ENCODE peak calls at places on chromosomes 12 and 14, in six cellular contexts. One of them, this sample, is unnamed.
A peak's percentile ranks its signal among the peaks of the same experiment; 100 is the strongest.

GRCh38 chr14:57486767-57487379 is 6.8 kb downstream of the CCDC198 start:
- DNase-seq in HCT116: peak; percentile 18
- DNase-seq in adrenal gland: peak; percentile 17
- DNase-seq in HepG2: peak; percentile 41
- DNase-seq in stomach: no peak
- DNase-seq in prostate gland: no peak
- DNase-seq in this sample: peak; percentile 10

GRCh38 chr14:49961270-49962222 is 68.7 kb downstream of the ARF6 start:
- DNase-seq in prostate gland: peak; percentile 56
- DNase-seq in HepG2: no peak
- DNase-seq in adrenal gland: no peak
- DNase-seq in stomach: no peak
- DNase-seq in HCT116: no peak
- DNase-seq in this sample: no peak

GRCh38 chr12:78156751-78157150 is 326.1 kb downstream of the NAV3 start:
- DNase-seq in adrenal gland: no peak
- DNase-seq in prostate gland: no peak
- DNase-seq in stomach: no peak
- DNase-seq in HepG2: no peak
- DNase-seq in HCT116: no peak
- DNase-seq in this sample: no peak

GRCh38 chr14:45238988-45239387 is 14.0 kb downstream of the MIS18BP1 start:
- DNase-seq in HCT116: no peak
- DNase-seq in HepG2: no peak
- DNase-seq in stomach: no peak
- DNase-seq in prostate gland: no peak
- DNase-seq in adrenal gland: no peak
- DNase-seq in this sample: no peak

GRCh38 chr12:26832817-26833691 is at the start of gene ITPR2:
- DNase-seq in adrenal gland: peak; percentile 97
- DNase-seq in prostate gland: peak; percentile 94
- DNase-seq in HCT116: peak; percentile 74
- DNase-seq in HepG2: peak; percentile 88
- DNase-seq in stomach: peak; percentile 96
- DNase-seq in this sample: peak; percentile 98

GRCh38 chr12:89529738-89530137 is 3.9 kb upstream of the POC1B start:
- DNase-seq in HCT116: no peak
- DNase-seq in adrenal gland: no peak
- DNase-seq in stomach: no peak
- DNase-seq in prostate gland: no peak
- DNase-seq in HepG2: peak; percentile 42
- DNase-seq in this sample: no peak

GRCh38 chr12:124423683-124424515 is 129.0 kb downstream of the RFLNA start:
- DNase-seq in stomach: no peak
- DNase-seq in prostate gland: no peak
- DNase-seq in adrenal gland: no peak
- DNase-seq in HCT116: no peak
- DNase-seq in HepG2: no peak
- DNase-seq in this sample: no peak

GRCh38 chr12:14873440-14874185 is 12.0 kb downstream of the MGP start:
- DNase-seq in HepG2: no peak
- DNase-seq in HCT116: no peak
- DNase-seq in adrenal gland: no peak
- DNase-seq in prostate gland: no peak
- DNase-seq in stomach: no peak
- DNase-seq in this sample: no peak

GRCh38 chr14:91252901-91253794 is 8.6 kb upstream of the GPR68 start:
- DNase-seq in prostate gland: peak; percentile 44
- DNase-seq in HCT116: no peak
- DNase-seq in HepG2: no peak
- DNase-seq in adrenal gland: peak; percentile 26
- DNase-seq in stomach: peak; percentile 54
- DNase-seq in this sample: peak; percentile 52

GRCh38 chr12:3090238-3091029 is 13.3 kb downstream of the TSPAN9 start:
- DNase-seq in prostate gland: no peak
- DNase-seq in HepG2: peak; percentile 29
- DNase-seq in HCT116: no peak
- DNase-seq in stomach: no peak
- DNase-seq in adrenal gland: no peak
- DNase-seq in this sample: no peak

GRCh38 chr12:68414988-68415387 is 82.8 kb upstream of the MDM1 start:
- DNase-seq in adrenal gland: no peak
- DNase-seq in HepG2: no peak
- DNase-seq in HCT116: no peak
- DNase-seq in stomach: no peak
- DNase-seq in prostate gland: no peak
- DNase-seq in this sample: no peak

GRCh38 chr12:5473076-5473475 is 41.2 kb downstream of the NTF3 start:
- DNase-seq in prostate gland: no peak
- DNase-seq in HepG2: no peak
- DNase-seq in HCT116: no peak
- DNase-seq in stomach: no peak
- DNase-seq in adrenal gland: no peak
- DNase-seq in this sample: no peak

GRCh38 chr12:55244309-55244708 is at the start of gene OR6C74:
- DNase-seq in HepG2: no peak
- DNase-seq in stomach: no peak
- DNase-seq in prostate gland: no peak
- DNase-seq in HCT116: no peak
- DNase-seq in adrenal gland: no peak
- DNase-seq in this sample: no peak

GRCh38 chr14:101075025-101075800 is 171.7 kb upstream of the RTL1 start:
- DNase-seq in adrenal gland: no peak
- DNase-seq in HepG2: no peak
- DNase-seq in stomach: peak; percentile 15
- DNase-seq in prostate gland: no peak
- DNase-seq in HCT116: no peak
- DNase-seq in this sample: no peak

GRCh38 chr12:13534645-13535398 is 338.3 kb downstream of the EMP1 start:
- DNase-seq in stomach: peak; percentile 79
- DNase-seq in HCT116: peak; percentile 51
- DNase-seq in HepG2: peak; percentile 39
- DNase-seq in prostate gland: peak; percentile 10
- DNase-seq in adrenal gland: peak; percentile 64
- DNase-seq in this sample: peak; percentile 64

GRCh38 chr14:99231850-99232401 is 40.1 kb downstream of the BCL11B start:
- DNase-seq in stomach: no peak
- DNase-seq in adrenal gland: no peak
- DNase-seq in HCT116: peak; percentile 15
- DNase-seq in prostate gland: no peak
- DNase-seq in HepG2: no peak
- DNase-seq in this sample: no peak

GRCh38 chr12:89179983-89180382 is 172.3 kb downstream of the DUSP6 start:
- DNase-seq in adrenal gland: peak; percentile 48
- DNase-seq in stomach: no peak
- DNase-seq in HCT116: no peak
- DNase-seq in HepG2: no peak
- DNase-seq in prostate gland: peak; percentile 82
- DNase-seq in this sample: peak; percentile 42

GRCh38 chr14:97248973-97249372 is 451.8 kb downstream of the VRK1 start:
- DNase-seq in HCT116: no peak
- DNase-seq in adrenal gland: no peak
- DNase-seq in stomach: no peak
- DNase-seq in HepG2: no peak
- DNase-seq in prostate gland: no peak
- DNase-seq in this sample: no peak

GRCh38 chr12:75690556-75690955 is 179.1 kb upstream of the KRR1 start:
- DNase-seq in adrenal gland: no peak
- DNase-seq in stomach: no peak
- DNase-seq in HepG2: no peak
- DNase-seq in prostate gland: no peak
- DNase-seq in HCT116: no peak
- DNase-seq in this sample: no peak

GRCh38 chr12:32885831-32886230 is 10.7 kb downstream of the PKP2 start:
- DNase-seq in HepG2: no peak
- DNase-seq in HCT116: no peak
- DNase-seq in prostate gland: no peak
- DNase-seq in stomach: no peak
- DNase-seq in adrenal gland: no peak
- DNase-seq in this sample: no peak

GRCh38 chr12:122862872-122863701 is 27.8 kb downstream of the HIP1R start:
- DNase-seq in stomach: peak; percentile 77
- DNase-seq in HCT116: no peak
- DNase-seq in adrenal gland: no peak
- DNase-seq in HepG2: peak; percentile 78
- DNase-seq in prostate gland: peak; percentile 90
- DNase-seq in this sample: peak; percentile 68

GRCh38 chr12:56955631-56956256 is 1.7 kb downstream of the RDH16 start:
- DNase-seq in HepG2: no peak
- DNase-seq in stomach: no peak
- DNase-seq in HCT116: no peak
- DNase-seq in adrenal gland: no peak
- DNase-seq in prostate gland: peak; percentile 42
- DNase-seq in this sample: no peak

GRCh38 chr14:97337267-97337666 is 540.1 kb downstream of the VRK1 start:
- DNase-seq in stomach: no peak
- DNase-seq in HCT116: no peak
- DNase-seq in HepG2: no peak
- DNase-seq in prostate gland: no peak
- DNase-seq in adrenal gland: no peak
- DNase-seq in this sample: no peak

GRCh38 chr14:97221572-97221971 is 424.4 kb downstream of the VRK1 start:
- DNase-seq in HepG2: no peak
- DNase-seq in adrenal gland: no peak
- DNase-seq in prostate gland: no peak
- DNase-seq in HCT116: no peak
- DNase-seq in stomach: no peak
- DNase-seq in this sample: no peak

GRCh38 chr14:64388533-64389243 is 535 bp downstream of the MTHFD1 start:
- DNase-seq in HCT116: no peak
- DNase-seq in adrenal gland: peak; percentile 39
- DNase-seq in stomach: peak; percentile 38
- DNase-seq in HepG2: peak; percentile 4
- DNase-seq in prostate gland: peak; percentile 29
- DNase-seq in this sample: peak; percentile 31
- TF ChIP-seq POLR2A in HCT116: no peak
- TF ChIP-seq POLR2A in adrenal gland: no peak
- TF ChIP-seq POLR2A in stomach: no peak
- TF ChIP-seq POLR2A in HepG2: no peak
- TF ChIP-seq POLR2A in prostate gland: no peak
- TF ChIP-seq POLR2A in this sample: no peak

GRCh38 chr12:48183876-48184548 is 568 bp downstream of the CCDC184 start:
- DNase-seq in HepG2: no peak
- DNase-seq in adrenal gland: peak; percentile 37
- DNase-seq in HCT116: no peak
- DNase-seq in prostate gland: no peak
- DNase-seq in stomach: no peak
- DNase-seq in this sample: no peak
- H3K27me3 ChIP-seq in HepG2: peaks cover 63% of the 10 kb centered on the region
- H3K27me3 ChIP-seq in adrenal gland: no peaks in the 10 kb centered on the region
- H3K27me3 ChIP-seq in HCT116: peaks cover 2% of the 10 kb centered on the region
- H3K27me3 ChIP-seq in prostate gland: peaks cover 18% of the 10 kb centered on the region
- H3K27me3 ChIP-seq in stomach: peaks cover 72% of the 10 kb centered on the region
- H3K27me3 ChIP-seq in this sample: no peaks in the 10 kb centered on the region

GRCh38 chr12:152440-152839 is 61.5 kb downstream of the SLC6A12 start:
- DNase-seq in HCT116: no peak
- DNase-seq in prostate gland: no peak
- DNase-seq in adrenal gland: no peak
- DNase-seq in stomach: no peak
- DNase-seq in HepG2: no peak
- DNase-seq in this sample: no peak

GRCh38 chr12:155006-155405 is 59.0 kb downstream of the SLC6A12 start:
- DNase-seq in HCT116: no peak
- DNase-seq in prostate gland: no peak
- DNase-seq in stomach: no peak
- DNase-seq in HepG2: no peak
- DNase-seq in adrenal gland: no peak
- DNase-seq in this sample: no peak

GRCh38 chr12:155646-156045 is 58.3 kb downstream of the SLC6A12 start:
- DNase-seq in stomach: no peak
- DNase-seq in adrenal gland: no peak
- DNase-seq in HepG2: no peak
- DNase-seq in prostate gland: no peak
- DNase-seq in HCT116: no peak
- DNase-seq in this sample: no peak

GRCh38 chr12:153080-153746 is 60.7 kb downstream of the SLC6A12 start:
- DNase-seq in prostate gland: peak; percentile 35
- DNase-seq in HCT116: peak; percentile 56
- DNase-seq in HepG2: peak; percentile 75
- DNase-seq in stomach: peak; percentile 62
- DNase-seq in adrenal gland: peak; percentile 47
- DNase-seq in this sample: peak; percentile 58

DNA sequence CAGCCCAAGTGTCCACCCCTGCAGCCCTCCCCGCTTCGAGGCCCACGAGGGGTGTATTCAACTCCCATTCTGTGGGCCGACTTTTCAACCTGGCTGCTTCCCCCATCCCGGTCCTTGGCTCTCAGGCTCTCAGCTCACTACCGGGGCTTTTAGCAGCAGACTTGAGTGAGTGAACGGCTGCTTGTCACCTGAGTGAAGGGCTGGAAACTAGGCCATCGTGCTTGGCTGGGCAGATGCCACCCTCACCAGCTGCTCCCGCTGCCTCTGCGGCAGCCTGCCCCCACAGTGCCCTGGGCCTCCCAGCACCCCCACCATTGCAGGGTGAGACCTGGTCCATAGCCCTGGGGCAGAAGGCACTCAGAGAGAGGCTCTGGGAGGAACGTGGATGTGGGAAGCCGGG is 59.9 kb downstream of the SLC6A12 start:
- DNase-seq in HCT116: no peak
- DNase-seq in HepG2: no peak
- DNase-seq in stomach: no peak
- DNase-seq in prostate gland: no peak
- DNase-seq in adrenal gland: no peak
- DNase-seq in this sample: no peak
- H3K27ac ChIP-seq in HCT116: no peak overlapping the region
- H3K27ac ChIP-seq in HepG2: no peak overlapping the region
- H3K27ac ChIP-seq in stomach: no peak overlapping the region
- H3K27ac ChIP-seq in prostate gland: no peak overlapping the region
- H3K27ac ChIP-seq in adrenal gland: no peak overlapping the region
- H3K27ac ChIP-seq in this sample: no peak overlapping the region

DNA sequence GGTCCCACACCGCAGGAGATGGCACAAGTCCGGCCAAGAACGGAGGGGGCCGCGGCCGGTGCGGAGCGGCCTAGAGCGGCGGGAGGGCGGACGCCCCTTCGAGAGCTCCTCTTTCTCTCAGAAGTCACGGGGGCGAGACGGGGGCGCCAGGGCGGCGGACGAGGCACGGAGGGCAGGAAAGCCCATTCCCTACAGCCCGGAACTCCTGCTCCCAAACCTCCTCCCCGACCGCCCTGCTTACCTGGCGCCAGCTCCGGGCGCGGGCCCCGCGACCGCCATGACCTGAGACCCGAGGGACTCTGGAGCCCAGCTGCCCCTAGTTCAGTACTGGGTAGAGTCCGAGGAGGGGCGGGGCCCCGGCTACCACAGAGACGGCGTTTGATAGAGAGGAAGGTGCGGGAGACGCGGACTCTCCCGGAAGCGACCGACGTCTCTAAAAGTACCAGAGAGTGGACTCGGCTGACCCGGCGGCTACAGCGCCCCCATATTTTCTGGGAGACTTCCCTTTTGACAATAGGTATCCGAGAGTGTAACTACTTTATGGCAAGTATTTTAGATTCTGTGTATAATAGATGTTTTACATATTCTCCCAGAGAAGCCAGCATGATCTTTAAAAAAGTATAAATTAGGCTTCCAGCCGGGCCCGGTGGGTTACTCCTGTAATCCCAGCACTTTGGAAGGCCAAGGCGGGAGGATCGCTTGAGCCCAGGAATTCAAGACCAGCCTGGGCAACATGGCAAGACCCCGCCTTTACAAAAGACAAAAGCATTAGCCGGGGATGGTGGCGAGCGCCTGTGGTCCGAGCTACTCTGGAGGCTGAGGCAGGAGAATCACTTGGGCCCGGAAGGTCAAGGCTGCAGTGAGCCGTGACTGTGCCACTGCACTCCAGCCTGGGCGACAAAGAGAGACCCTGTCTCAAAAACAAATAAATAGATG is at the start of gene ABCD4:
- DNase-seq in stomach: peak; percentile 94
- DNase-seq in prostate gland: peak; percentile 91
- DNase-seq in HCT116: peak; percentile 89
- DNase-seq in HepG2: peak; percentile 93
- DNase-seq in adrenal gland: peak; percentile 95
- DNase-seq in this sample: peak; percentile 93
- TF ChIP-seq POLR2A in stomach: no peak
- TF ChIP-seq POLR2A in prostate gland: peak; percentile 54
- TF ChIP-seq POLR2A in HCT116: peak; percentile 83
- TF ChIP-seq POLR2A in HepG2: peak; percentile 97
- TF ChIP-seq POLR2A in adrenal gland: peak; percentile 90
- TF ChIP-seq POLR2A in this sample: peak; percentile 93